ENCODE peak calls at places on chromosomes 7 and 10, in four cellular contexts. J, Q, A and B are unnamed samples.

GRCh38 chr10:31318382-31318853 is 598 bp upstream of the ZEB1 start:
- DNase-seq in J (no peak), Q (no peak), A (no peak), B (peak; percentile 79)

GRCh38 chr7:155840262-155840885 is 28.1 kb upstream of the SHH start:
- DNase-seq in J (no peak), Q (no peak), A (no peak), B (no peak)

GRCh38 chr10:132655735-132656134 is 118.1 kb downstream of the INPP5A start:
- DNase-seq in J (peak; percentile 24), Q (no peak), A (no peak), B (no peak)

GRCh38 chr7:30817060-30817770 is 46.0 kb downstream of the MINDY4 start:
- DNase-seq in J (no peak), Q (no peak), A (no peak), B (no peak)

GRCh38 chr7:106070201-106070551 is 41.9 kb downstream of the SYPL1 start:
- DNase-seq in J (peak; percentile 65), Q (no peak), A (no peak), B (peak; percentile 63)

GRCh38 chr10:76719021-76719420 is 918.6 kb downstream of the KCNMA1 start:
- DNase-seq in J (no peak), Q (no peak), A (no peak), B (no peak)

GRCh38 chr7:89837515-89837914 is 316.8 kb upstream of the STEAP1 start:
- DNase-seq in J (no peak), Q (peak; percentile 78), A (no peak), B (no peak)

GRCh38 chr7:92840309-92840708 is 3.9 kb upstream of the CDK6 start:
- DNase-seq in J (no peak), Q (no peak), A (no peak), B (no peak)

GRCh38 chr7:24227068-24227467 is 56.9 kb upstream of the NPY start:
- DNase-seq in J (no peak), Q (no peak), A (no peak), B (no peak)

GRCh38 chr10:4498763-4499251 is 327.2 kb upstream of the AKR1E2 start:
- DNase-seq in J (no peak), Q (no peak), A (no peak), B (no peak)

GRCh38 chr7:43758029-43758860 is at the start of gene BLVRA:
- DNase-seq in J (peak; percentile 84), Q (peak; percentile 81), A (peak; percentile 72), B (peak; percentile 80)

GRCh38 chr10:84311596-84311995 is 16.8 kb upstream of the CCSER2 start:
- DNase-seq in J (no peak), Q (no peak), A (no peak), B (no peak)

GRCh38 chr10:52488606-52489485 is 174.8 kb downstream of the DKK1 start:
- DNase-seq in J (no peak), Q (no peak), A (no peak), B (no peak)

GRCh38 chr10:102285134-102285533 is 39.8 kb downstream of the GBF1 start:
- DNase-seq in J (no peak), Q (no peak), A (no peak), B (no peak)

GRCh38 chr10:101602767-101603398 is 14.8 kb downstream of the DPCD start:
- DNase-seq in J (peak; percentile 77), Q (peak; percentile 88), A (peak; percentile 63), B (peak; percentile 37)

GRCh38 chr10:98602224-98602623 is 155.5 kb upstream of the HPS1 start:
- DNase-seq in J (no peak), Q (no peak), A (no peak), B (no peak)

GRCh38 chr7:103462358-103462757 is 16.4 kb upstream of the SLC26A5 start:
- DNase-seq in J (no peak), Q (no peak), A (no peak), B (no peak)

GRCh38 chr7:101743995-101744360 is 73.4 kb upstream of the CUX1 start:
- DNase-seq in J (no peak), Q (peak; percentile 43), A (no peak), B (no peak)

GRCh38 chr10:131980757-131981428 is 830 bp downstream of the BNIP3 start:
- DNase-seq in J (no peak), Q (no peak), A (no peak), B (no peak)

GRCh38 chr7:34758111-34758601 is 100.1 kb downstream of the NPSR1 start:
- DNase-seq in J (no peak), Q (no peak), A (no peak), B (no peak)

GRCh38 chr7:22329816-22330524 is 27.0 kb downstream of the RAPGEF5 start:
- DNase-seq in J (no peak), Q (no peak), A (no peak), B (no peak)

GRCh38 chr10:111076191-111076681 is 593 bp upstream of the ADRA2A start:
- DNase-seq in J (peak; percentile 64), Q (peak; percentile 80), A (peak; percentile 41), B (peak; percentile 60)

GRCh38 chr10:30437039-30437781 is 3.2 kb downstream of the MAP3K8 start:
- DNase-seq in J (no peak), Q (no peak), A (peak; percentile 33), B (no peak)

GRCh38 chr10:127149613-127150081 is 46.7 kb downstream of the INSYN2A start:
- DNase-seq in J (no peak), Q (no peak), A (no peak), B (no peak)

GRCh38 chr7:69608049-69608448 is 9.8 kb downstream of the AUTS2 start:
- DNase-seq in J (no peak), Q (no peak), A (no peak), B (no peak)

DNA sequence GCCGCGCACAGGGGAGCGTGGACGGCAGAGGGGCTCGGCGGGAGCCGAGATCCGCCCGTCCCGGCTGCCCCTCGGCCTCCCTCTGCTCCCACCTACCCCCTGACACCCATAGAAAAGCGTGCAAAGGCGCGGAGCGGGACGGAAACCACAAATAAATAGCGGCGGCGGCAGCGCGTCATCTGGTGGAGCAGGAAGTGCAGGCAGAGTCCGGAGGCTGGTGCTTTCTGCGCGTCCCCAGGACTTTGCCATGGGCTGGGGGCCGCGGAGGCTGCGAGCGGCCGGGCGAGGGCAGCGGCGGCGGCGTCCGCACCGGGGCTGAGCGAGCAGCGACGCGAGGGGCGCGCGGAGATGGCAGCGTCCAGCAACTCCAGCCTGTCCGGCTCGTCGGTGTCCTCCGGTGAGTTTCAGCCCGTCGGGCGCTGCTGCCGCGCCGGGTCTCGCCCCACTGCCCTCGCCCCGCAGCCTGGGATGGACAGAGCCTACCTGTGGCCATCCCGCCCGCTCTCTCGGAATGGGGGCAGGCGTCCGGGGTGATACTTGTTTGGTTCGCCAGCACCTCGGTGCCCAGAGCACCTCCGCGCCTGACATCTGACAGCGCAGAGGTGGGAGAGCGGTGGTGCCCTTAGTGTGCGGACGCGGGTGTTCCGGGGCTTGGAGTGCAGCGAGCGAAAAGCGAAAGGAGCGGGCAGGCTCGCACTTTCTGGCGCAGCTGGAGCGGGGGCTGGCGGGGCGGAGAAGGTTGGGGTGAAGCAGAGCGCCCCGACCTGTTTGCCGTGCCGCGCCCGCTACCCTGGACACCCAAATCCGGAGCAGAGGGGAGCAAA is at the start of gene CHN2:
- DNase-seq in J (peak; percentile 76), Q (peak; percentile 71), A (peak; percentile 59), B (peak; percentile 67)
- TF ChIP-seq CTCF in J (no peak), Q (peak; percentile 22), A (no peak), B (no peak)

GRCh38 chr7:159138508-159138907 is 6.2 kb downstream of the VIPR2 start:
- DNase-seq in J (no peak), Q (no peak), A (no peak), B (no peak)

GRCh38 chr7:159136013-159136412 is 8.7 kb downstream of the VIPR2 start:
- DNase-seq in J (no peak), Q (no peak), A (no peak), B (no peak)

GRCh38 chr7:159137906-159138305 is 6.8 kb downstream of the VIPR2 start:
- DNase-seq in J (no peak), Q (no peak), A (no peak), B (no peak)

GRCh38 chr7:159136846-159137245 is 7.8 kb downstream of the VIPR2 start:
- DNase-seq in J (no peak), Q (no peak), A (no peak), B (no peak)

DNA sequence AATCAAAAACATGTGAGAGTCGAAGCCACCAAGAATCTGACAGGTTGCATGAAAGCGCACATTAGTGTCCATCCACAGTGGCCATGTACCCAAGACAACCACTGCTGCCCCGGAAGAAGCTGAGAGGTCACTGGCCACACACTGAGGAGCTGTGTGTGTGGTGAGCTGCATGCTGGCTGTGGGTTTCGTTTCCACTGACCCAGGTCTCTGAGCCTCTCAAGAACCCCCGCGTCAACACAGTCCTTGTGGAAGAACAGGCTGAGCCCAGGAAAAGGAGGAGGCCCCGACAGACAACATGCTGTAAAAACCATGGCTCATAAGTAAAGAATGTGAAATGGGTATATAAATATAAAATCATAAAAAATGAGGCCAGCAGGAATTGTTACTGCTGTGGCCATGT is 8.2 kb downstream of the VIPR2 start:
- DNase-seq in J (no peak), Q (no peak), A (no peak), B (peak; percentile 3)
- H3K9me3 ChIP-seq in J (no peaks in the 10 kb centered on the region), Q (no peaks in the 10 kb centered on the region), A (no peaks in the 10 kb centered on the region), B (no peaks in the 10 kb centered on the region)

DNA sequence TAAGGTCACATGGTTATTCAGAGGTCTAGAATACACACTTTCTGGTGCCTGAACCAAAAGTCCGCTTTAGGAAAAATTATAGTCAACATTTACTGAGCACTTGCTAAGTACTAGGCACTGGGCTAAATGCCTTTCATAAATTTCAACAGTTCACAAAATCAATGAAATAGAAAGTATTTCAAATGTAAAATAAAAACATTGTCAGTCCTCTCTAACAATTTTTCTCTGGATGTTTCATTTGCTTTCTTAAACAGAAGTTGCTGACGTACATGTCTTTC is 61.7 kb downstream of the HHEX start:
- DNase-seq in J (no peak), Q (no peak), A (no peak), B (no peak)
- TF ChIP-seq CTCF in J (no peak), Q (no peak), A (no peak), B (no peak)

DNA sequence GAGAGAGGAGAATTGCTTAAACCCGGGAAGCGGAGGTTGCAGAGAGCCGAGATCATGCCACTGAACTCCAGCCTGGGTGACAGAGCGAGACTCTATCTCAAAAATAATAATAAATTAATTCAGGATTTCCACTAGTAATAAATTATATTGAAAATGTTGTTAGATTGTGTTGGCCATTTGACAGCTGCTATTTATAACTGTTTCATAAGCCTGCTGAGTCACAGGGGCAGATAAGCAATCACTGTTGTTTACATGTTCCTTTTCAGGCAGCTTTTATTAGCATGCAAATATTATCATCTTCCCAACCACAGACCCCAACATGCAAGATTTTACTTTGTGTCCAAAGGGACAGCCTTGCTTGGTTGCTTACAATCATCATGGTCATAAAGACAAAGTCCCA is 49.5 kb upstream of the ZNF138 start:
- DNase-seq in J (no peak), Q (no peak), A (no peak), B (no peak)
- H3K9me3 ChIP-seq in J (peaks cover 13% of the 10 kb centered on the region), Q (peaks cover 6% of the 10 kb centered on the region), A (no peaks in the 10 kb centered on the region), B (peaks cover 8% of the 10 kb centered on the region)

GRCh38 chr10:89466599-89467035 is 52.2 kb downstream of the IFIT5 start:
- DNase-seq in J (no peak), Q (peak; percentile 9), A (no peak), B (no peak)
- TF ChIP-seq CTCF in J (peak; percentile 46), Q (peak; percentile 34), A (no peak), B (peak; percentile 41)

GRCh38 chr7:99201027-99201426 is 6.9 kb downstream of the KPNA7 start:
- DNase-seq in J (no peak), Q (no peak), A (no peak), B (no peak)
- H3K9me3 ChIP-seq in J (peaks cover 9% of the 10 kb centered on the region), Q (no peaks in the 10 kb centered on the region), A (no peaks in the 10 kb centered on the region), B (peaks cover 36% of the 10 kb centered on the region)

GRCh38 chr7:47852330-47853245 is 95.7 kb downstream of the PKD1L1 start:
- DNase-seq in J (no peak), Q (peak; percentile 37), A (no peak), B (no peak)
- TF ChIP-seq CTCF in J (no peak), Q (peak; percentile 82), A (no peak), B (no peak)